ENCODE peak calls at places on chromosome 2, in eight cellular contexts. U is dorsolateral prefrontal cortex, C is caudate nucleus, L is A673, O is body of pancreas, P is gastrocnemius medialis, A is brain microvascular endothelial cell, E is cardiac muscle cell. D is an unnamed sample.

GRCh38 chr2:96146151-96146880 is 1.1 kb upstream of the DUSP2 start:
- DNase-seq in U (no peak), C (peak), L (no peak), O (peak), P (peak), A (no peak), E (peak), D (peak)

GRCh38 chr2:174729797-174730529 is 34.3 kb downstream of the CHRNA1 start:
- DNase-seq in U (no peak), C (peak), L (peak), O (no peak), P (no peak), A (no peak), E (peak), D (peak)

GRCh38 chr2:189083088-189083487 is 96.5 kb downstream of the COL5A2 start:
- DNase-seq in U (no peak), C (no peak), L (no peak), O (no peak), P (no peak), A (no peak), E (no peak), D (no peak)

GRCh38 chr2:216283038-216283900 is 89.0 kb downstream of the MARCHF4 start:
- DNase-seq in U (no peak), C (no peak), L (peak), O (peak), P (no peak), A (no peak), E (no peak), D (peak)

GRCh38 chr2:65586516-65586915 is 154.1 kb upstream of the SPRED2 start:
- DNase-seq in U (no peak), C (no peak), L (no peak), O (no peak), P (no peak), A (no peak), E (no peak), D (no peak)

GRCh38 chr2:130735200-130735599 is 6.3 kb downstream of the GPR148 start:
- DNase-seq in U (no peak), C (no peak), L (no peak), O (no peak), P (no peak), A (no peak), E (no peak), D (no peak)

GRCh38 chr2:39435974-39436591 is 1.0 kb downstream of the MAP4K3 start:
- DNase-seq in U (no peak), C (no peak), L (no peak), O (peak), P (peak), A (no peak), E (peak), D (peak)

GRCh38 chr2:223735659-223736244 is 101.6 kb downstream of the AP1S3 start:
- DNase-seq in U (no peak), C (no peak), L (no peak), O (no peak), P (no peak), A (peak), E (peak), D (no peak)

GRCh38 chr2:160278101-160278888 is 78.2 kb upstream of the ITGB6 start:
- DNase-seq in U (no peak), C (no peak), L (peak), O (no peak), P (no peak), A (no peak), E (no peak), D (no peak)

DNA sequence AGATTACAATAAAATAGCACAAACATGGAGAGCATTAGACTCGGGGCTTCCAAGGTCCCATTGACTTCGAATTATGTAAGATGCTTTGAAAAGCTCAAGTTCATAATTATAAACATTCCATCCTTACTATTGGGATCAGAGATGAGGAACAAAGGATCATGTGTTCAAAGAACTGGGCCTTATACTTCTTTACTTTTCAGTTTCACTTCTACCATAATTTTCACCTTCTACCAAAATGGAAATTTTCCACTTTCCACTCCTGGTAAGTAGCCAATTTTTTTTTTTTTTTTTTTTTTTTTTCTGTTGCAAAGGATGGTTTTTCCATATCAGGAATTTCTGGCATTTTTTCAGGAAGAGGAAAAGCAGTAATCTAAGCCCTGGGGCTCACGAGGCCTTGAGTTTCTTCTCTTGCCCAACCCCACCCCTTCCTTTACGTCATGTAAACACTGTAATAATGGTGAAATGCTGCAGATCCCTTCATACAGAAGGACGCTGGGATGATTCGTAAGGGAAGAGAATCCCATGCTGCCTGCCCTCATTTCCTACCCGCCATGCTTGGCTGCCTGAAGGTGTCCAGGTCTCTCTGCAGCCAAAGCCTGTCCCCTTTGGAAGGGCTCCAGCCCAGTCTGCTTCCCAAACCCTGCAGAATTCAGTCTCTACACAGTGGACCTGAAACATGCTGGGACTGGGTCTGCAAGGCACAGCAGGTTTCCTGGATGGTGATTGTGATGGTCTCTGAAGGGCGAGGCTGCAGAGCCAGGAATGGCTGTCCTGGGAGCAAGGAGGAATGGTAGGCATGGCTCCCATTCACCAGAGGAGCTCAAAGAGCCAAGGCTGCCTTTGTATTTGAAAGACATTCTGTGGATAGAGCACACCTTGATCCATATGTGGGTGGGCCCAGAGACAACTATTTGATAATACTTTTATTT is 56.9 kb downstream of the EFR3B start:
- DNase-seq in U (no peak), C (no peak), L (no peak), O (no peak), P (no peak), A (no peak), E (peak), D (peak)
- H3K27ac ChIP-seq in U (no peak), C (peak), L (no peak), O (peak), P (peak), A (no peak), E (no peak), D (peak)

DNA sequence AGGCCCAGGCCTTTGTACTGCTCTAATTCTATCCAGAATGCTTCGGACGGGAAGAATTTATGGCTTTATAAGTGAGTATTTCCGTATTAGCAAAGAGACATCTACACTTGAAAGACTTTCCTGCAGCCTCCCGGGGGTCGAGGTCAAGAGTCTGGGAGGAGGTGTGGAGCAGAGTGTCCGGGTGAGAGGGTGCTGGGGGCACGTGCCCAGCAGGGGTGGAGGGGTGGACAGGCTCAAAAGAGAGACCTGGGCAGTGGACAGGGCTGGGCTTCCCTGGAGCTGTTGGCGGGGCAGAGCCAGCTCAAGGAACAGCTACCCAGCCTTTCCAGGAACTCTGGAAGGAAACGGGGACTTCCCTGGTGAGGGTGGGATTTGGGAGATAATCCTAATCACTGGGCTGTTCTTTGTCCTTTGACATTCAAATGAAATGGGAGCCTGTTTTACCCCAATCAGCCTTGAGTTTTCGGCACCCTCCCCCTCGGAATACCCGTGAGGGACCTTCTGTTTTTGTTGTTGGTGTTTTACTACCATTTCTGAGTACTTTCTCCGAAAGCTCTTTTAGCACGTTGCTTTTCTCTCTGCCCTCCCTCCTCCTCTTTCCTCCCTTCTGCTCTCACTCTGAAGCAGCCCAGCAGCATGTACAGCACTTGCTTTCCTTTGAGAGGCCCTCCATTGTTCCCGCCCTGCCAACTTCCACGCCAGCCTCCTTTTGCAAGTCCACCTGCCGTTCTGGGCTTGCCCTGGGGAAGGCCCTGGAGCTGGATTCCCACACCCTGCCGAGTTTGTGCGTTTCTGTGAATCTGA is 164.7 kb downstream of the AGAP1 start:
- DNase-seq in U (peak), C (no peak), L (peak), O (no peak), P (no peak), A (no peak), E (no peak), D (no peak)
- H3K27ac ChIP-seq in U (no peak), C (peak), L (no peak), O (no peak), P (no peak), A (no peak), E (peak), D (peak)

GRCh38 chr2:200703132-200703925 is 108.4 kb upstream of the BZW1 start:
- DNase-seq in U (no peak), C (no peak), L (peak), O (peak), P (no peak), A (peak), E (peak), D (peak)

GRCh38 chr2:200699310-200699709 is 112.4 kb upstream of the BZW1 start:
- DNase-seq in U (no peak), C (no peak), L (no peak), O (no peak), P (no peak), A (no peak), E (no peak), D (no peak)

GRCh38 chr2:200702646-200703118 is 109.0 kb upstream of the BZW1 start:
- DNase-seq in U (no peak), C (no peak), L (no peak), O (no peak), P (no peak), A (no peak), E (no peak), D (no peak)

GRCh38 chr2:200702044-200702443 is 109.7 kb upstream of the BZW1 start:
- DNase-seq in U (no peak), C (no peak), L (no peak), O (no peak), P (no peak), A (no peak), E (no peak), D (no peak)

GRCh38 chr2:200700856-200701255 is 110.9 kb upstream of the BZW1 start:
- DNase-seq in U (no peak), C (no peak), L (no peak), O (no peak), P (no peak), A (no peak), E (no peak), D (no peak)
- H3K27ac ChIP-seq in U (no peak), C (no peak), L (no peak), O (no peak), P (no peak), A (no peak), E (no peak), D (no peak)

GRCh38 chr2:97851172-97851571 is 137.8 kb downstream of the ZAP70 start:
- DNase-seq in U (no peak), C (no peak), L (no peak), O (no peak), P (no peak), A (no peak), E (no peak), D (no peak)
- H3K27ac ChIP-seq in U (no peak), C (no peak), L (no peak), O (no peak), P (no peak), A (no peak), E (no peak), D (no peak)

GRCh38 chr2:21746499-21746898 is 622.7 kb downstream of the TDRD15 start:
- DNase-seq in U (no peak), C (no peak), L (no peak), O (no peak), P (no peak), A (no peak), E (no peak), D (no peak)
- H3K27ac ChIP-seq in U (no peak), C (no peak), L (no peak), O (no peak), P (no peak), A (no peak), E (no peak), D (no peak)

D was measured in testis.